ENCODE peak calls at places on chromosomes 16 and 17, in eight cellular contexts. One of them, this sample, is unnamed.

GRCh38 chr16:49278944-49279725 is 2.5 kb downstream of the CBLN1 start:
- DNase-seq in AG10803: no peak
- DNase-seq in choroid plexus epithelial cell: no peak
- DNase-seq in GM12865: no peak
- DNase-seq in cardiac fibroblast: no peak
- DNase-seq in PC-9: no peak
- DNase-seq in cardiac muscle cell: no peak
- DNase-seq in sigmoid colon: no peak
- DNase-seq in this sample: no peak

GRCh38 chr17:74360993-74361612 is 565 bp downstream of the BTBD17 start:
- DNase-seq in AG10803: no peak
- DNase-seq in choroid plexus epithelial cell: no peak
- DNase-seq in GM12865: no peak
- DNase-seq in cardiac fibroblast: no peak
- DNase-seq in PC-9: no peak
- DNase-seq in cardiac muscle cell: no peak
- DNase-seq in sigmoid colon: no peak
- DNase-seq in this sample: peak

GRCh38 chr17:36926226-36926625 is 11.0 kb upstream of the LHX1 start:
- DNase-seq in AG10803: no peak
- DNase-seq in choroid plexus epithelial cell: no peak
- DNase-seq in GM12865: no peak
- DNase-seq in cardiac fibroblast: no peak
- DNase-seq in PC-9: no peak
- DNase-seq in cardiac muscle cell: no peak
- DNase-seq in sigmoid colon: no peak
- DNase-seq in this sample: no peak

GRCh38 chr17:8941980-8942617 is 23.4 kb downstream of the PIK3R5 start:
- DNase-seq in AG10803: no peak
- DNase-seq in choroid plexus epithelial cell: no peak
- DNase-seq in GM12865: peak
- DNase-seq in cardiac fibroblast: no peak
- DNase-seq in PC-9: no peak
- DNase-seq in cardiac muscle cell: no peak
- DNase-seq in sigmoid colon: no peak
- DNase-seq in this sample: no peak

GRCh38 chr16:67664871-67665270 is 1.7 kb downstream of the ENKD1 start:
- DNase-seq in AG10803: no peak
- DNase-seq in choroid plexus epithelial cell: no peak
- DNase-seq in GM12865: no peak
- DNase-seq in cardiac fibroblast: no peak
- DNase-seq in PC-9: no peak
- DNase-seq in cardiac muscle cell: no peak
- DNase-seq in sigmoid colon: no peak
- DNase-seq in this sample: no peak

GRCh38 chr16:8094696-8095095 is 495.6 kb downstream of the TMEM114 start:
- DNase-seq in AG10803: no peak
- DNase-seq in choroid plexus epithelial cell: no peak
- DNase-seq in GM12865: no peak
- DNase-seq in cardiac fibroblast: no peak
- DNase-seq in PC-9: no peak
- DNase-seq in cardiac muscle cell: no peak
- DNase-seq in sigmoid colon: no peak
- DNase-seq in this sample: no peak

GRCh38 chr16:29926675-29927522 is 873 bp upstream of the KCTD13 start:
- DNase-seq in AG10803: peak
- DNase-seq in choroid plexus epithelial cell: no peak
- DNase-seq in GM12865: no peak
- DNase-seq in cardiac fibroblast: no peak
- DNase-seq in PC-9: no peak
- DNase-seq in cardiac muscle cell: no peak
- DNase-seq in sigmoid colon: peak
- DNase-seq in this sample: no peak

GRCh38 chr17:28498652-28499365 is 7.3 kb upstream of the FOXN1 start:
- DNase-seq in AG10803: no peak
- DNase-seq in choroid plexus epithelial cell: no peak
- DNase-seq in GM12865: no peak
- DNase-seq in cardiac fibroblast: no peak
- DNase-seq in PC-9: no peak
- DNase-seq in cardiac muscle cell: no peak
- DNase-seq in sigmoid colon: no peak
- DNase-seq in this sample: no peak

GRCh38 chr17:48722924-48723554 is at the start of gene PRAC2:
- DNase-seq in AG10803: no peak
- DNase-seq in choroid plexus epithelial cell: no peak
- DNase-seq in GM12865: no peak
- DNase-seq in cardiac fibroblast: no peak
- DNase-seq in PC-9: no peak
- DNase-seq in cardiac muscle cell: no peak
- DNase-seq in sigmoid colon: peak
- DNase-seq in this sample: no peak

GRCh38 chr16:73071131-73071940 is 23.4 kb upstream of the ZFHX3 start:
- DNase-seq in AG10803: no peak
- DNase-seq in choroid plexus epithelial cell: peak
- DNase-seq in GM12865: no peak
- DNase-seq in cardiac fibroblast: peak
- DNase-seq in PC-9: no peak
- DNase-seq in cardiac muscle cell: peak
- DNase-seq in sigmoid colon: peak
- DNase-seq in this sample: peak

GRCh38 chr16:89738538-89739317 is 17.4 kb downstream of the ZNF276 start:
- DNase-seq in AG10803: no peak
- DNase-seq in choroid plexus epithelial cell: no peak
- DNase-seq in GM12865: no peak
- DNase-seq in cardiac fibroblast: no peak
- DNase-seq in PC-9: no peak
- DNase-seq in cardiac muscle cell: no peak
- DNase-seq in sigmoid colon: no peak
- DNase-seq in this sample: no peak

GRCh38 chr17:18182978-18183333 is 672 bp upstream of the ALKBH5 start:
- DNase-seq in AG10803: peak
- DNase-seq in choroid plexus epithelial cell: no peak
- DNase-seq in GM12865: peak
- DNase-seq in cardiac fibroblast: peak
- DNase-seq in PC-9: peak
- DNase-seq in cardiac muscle cell: peak
- DNase-seq in sigmoid colon: peak
- DNase-seq in this sample: peak

GRCh38 chr17:8079291-8080207 is 8.0 kb downstream of the ALOX12B start:
- DNase-seq in AG10803: peak
- DNase-seq in choroid plexus epithelial cell: peak
- DNase-seq in GM12865: peak
- DNase-seq in cardiac fibroblast: peak
- DNase-seq in PC-9: no peak
- DNase-seq in cardiac muscle cell: peak
- DNase-seq in sigmoid colon: peak
- DNase-seq in this sample: peak

GRCh38 chr17:14282700-14283099 is 18.2 kb upstream of the HS3ST3B1 start:
- DNase-seq in AG10803: no peak
- DNase-seq in choroid plexus epithelial cell: no peak
- DNase-seq in GM12865: no peak
- DNase-seq in cardiac fibroblast: no peak
- DNase-seq in PC-9: no peak
- DNase-seq in cardiac muscle cell: no peak
- DNase-seq in sigmoid colon: no peak
- DNase-seq in this sample: no peak

GRCh38 chr17:50195196-50195865 is 6.1 kb downstream of the COL1A1 start:
- DNase-seq in AG10803: peak
- DNase-seq in choroid plexus epithelial cell: peak
- DNase-seq in GM12865: no peak
- DNase-seq in cardiac fibroblast: peak
- DNase-seq in PC-9: no peak
- DNase-seq in cardiac muscle cell: peak
- DNase-seq in sigmoid colon: no peak
- DNase-seq in this sample: no peak

GRCh38 chr16:396605-397004 is 394 bp upstream of the NME4 start:
- DNase-seq in AG10803: no peak
- DNase-seq in choroid plexus epithelial cell: peak
- DNase-seq in GM12865: peak
- DNase-seq in cardiac fibroblast: peak
- DNase-seq in PC-9: no peak
- DNase-seq in cardiac muscle cell: peak
- DNase-seq in sigmoid colon: peak
- DNase-seq in this sample: peak

GRCh38 chr17:66777689-66778225 is 57.2 kb upstream of the CACNG5 start:
- DNase-seq in AG10803: peak
- DNase-seq in choroid plexus epithelial cell: peak
- DNase-seq in GM12865: no peak
- DNase-seq in cardiac fibroblast: peak
- DNase-seq in PC-9: no peak
- DNase-seq in cardiac muscle cell: peak
- DNase-seq in sigmoid colon: no peak
- DNase-seq in this sample: peak

GRCh38 chr16:85970712-85971220 is 71.8 kb downstream of the IRF8 start:
- DNase-seq in AG10803: no peak
- DNase-seq in choroid plexus epithelial cell: peak
- DNase-seq in GM12865: no peak
- DNase-seq in cardiac fibroblast: no peak
- DNase-seq in PC-9: no peak
- DNase-seq in cardiac muscle cell: no peak
- DNase-seq in sigmoid colon: no peak
- DNase-seq in this sample: no peak

DNA sequence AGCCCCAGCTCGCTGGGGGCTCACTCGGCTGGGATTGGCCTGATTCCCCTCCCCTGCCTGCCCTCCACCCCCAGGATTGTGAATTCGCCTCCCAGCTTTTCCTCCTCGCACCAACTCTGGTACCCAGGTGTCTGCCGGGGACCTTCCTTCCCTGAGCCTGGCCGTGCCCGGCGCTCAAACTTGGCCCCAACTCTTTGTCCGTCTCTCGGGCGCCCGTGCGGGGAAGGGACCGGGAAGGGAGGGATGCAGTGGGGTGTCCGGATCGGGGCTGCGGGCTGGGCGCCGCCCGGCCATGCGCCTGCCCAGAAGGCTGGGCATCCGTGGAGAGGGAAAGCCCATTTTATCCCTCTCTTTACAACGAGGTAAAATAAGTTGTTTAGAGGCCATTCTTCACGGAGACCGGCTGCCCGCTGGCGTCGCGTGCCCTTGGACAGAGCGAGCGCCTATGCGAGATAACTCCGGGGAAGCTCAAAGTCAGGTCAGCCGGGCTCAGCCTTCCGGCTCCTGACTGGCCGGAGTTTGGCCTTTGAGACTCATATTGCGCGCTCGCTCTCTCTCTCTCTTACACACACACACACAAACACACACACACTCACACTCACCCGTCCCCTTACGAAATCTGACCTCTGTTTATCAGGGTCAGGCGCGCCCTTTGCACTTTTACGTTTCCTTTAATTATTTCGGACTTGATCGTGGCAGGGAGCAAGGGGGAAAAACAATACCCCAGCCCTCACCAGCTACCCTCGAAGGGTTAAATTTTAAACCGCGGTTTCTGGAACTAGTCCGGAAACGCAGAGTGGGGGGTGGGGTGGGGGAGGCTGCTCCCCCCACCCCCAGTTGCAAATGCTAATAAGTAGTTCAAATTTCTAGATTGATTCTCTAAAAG is 798 bp upstream of the MAF start:
- DNase-seq in AG10803: peak
- DNase-seq in choroid plexus epithelial cell: peak
- DNase-seq in GM12865: no peak
- DNase-seq in cardiac fibroblast: peak
- DNase-seq in PC-9: no peak
- DNase-seq in cardiac muscle cell: peak
- DNase-seq in sigmoid colon: peak
- DNase-seq in this sample: peak
- H3K4me3 ChIP-seq in AG10803: peak
- H3K4me3 ChIP-seq in choroid plexus epithelial cell: peak
- H3K4me3 ChIP-seq in GM12865: no peak
- H3K4me3 ChIP-seq in cardiac fibroblast: peak
- H3K4me3 ChIP-seq in PC-9: no peak
- H3K4me3 ChIP-seq in cardiac muscle cell: peak
- H3K4me3 ChIP-seq in sigmoid colon: peak
- H3K4me3 ChIP-seq in this sample: peak

DNA sequence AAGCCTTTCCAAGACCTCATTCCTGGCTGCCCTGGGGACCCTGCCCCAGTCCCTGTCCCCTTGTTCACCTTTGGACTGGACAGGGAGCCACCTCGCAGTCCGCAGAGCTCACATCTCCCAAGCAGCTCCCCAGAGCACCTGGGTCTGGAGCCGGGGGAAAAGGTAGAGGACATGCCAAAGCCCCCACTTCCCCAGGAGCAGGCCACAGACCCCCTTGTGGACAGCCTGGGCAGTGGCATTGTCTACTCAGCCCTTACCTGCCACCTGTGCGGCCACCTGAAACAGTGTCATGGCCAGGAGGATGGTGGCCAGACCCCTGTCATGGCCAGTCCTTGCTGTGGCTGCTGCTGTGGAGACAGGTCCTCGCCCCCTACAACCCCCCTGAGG is 38.7 kb upstream of the IL21R start:
- DNase-seq in AG10803: no peak
- DNase-seq in choroid plexus epithelial cell: no peak
- DNase-seq in GM12865: no peak
- DNase-seq in cardiac fibroblast: no peak
- DNase-seq in PC-9: no peak
- DNase-seq in cardiac muscle cell: no peak
- DNase-seq in sigmoid colon: no peak
- DNase-seq in this sample: no peak
- TF ChIP-seq CTCF in AG10803: no peak
- TF ChIP-seq CTCF in choroid plexus epithelial cell: peak
- TF ChIP-seq CTCF in GM12865: no peak
- TF ChIP-seq CTCF in cardiac fibroblast: peak
- TF ChIP-seq CTCF in PC-9: no peak
- TF ChIP-seq CTCF in cardiac muscle cell: no peak
- TF ChIP-seq CTCF in sigmoid colon: no peak
- TF ChIP-seq CTCF in this sample: peak

DNA sequence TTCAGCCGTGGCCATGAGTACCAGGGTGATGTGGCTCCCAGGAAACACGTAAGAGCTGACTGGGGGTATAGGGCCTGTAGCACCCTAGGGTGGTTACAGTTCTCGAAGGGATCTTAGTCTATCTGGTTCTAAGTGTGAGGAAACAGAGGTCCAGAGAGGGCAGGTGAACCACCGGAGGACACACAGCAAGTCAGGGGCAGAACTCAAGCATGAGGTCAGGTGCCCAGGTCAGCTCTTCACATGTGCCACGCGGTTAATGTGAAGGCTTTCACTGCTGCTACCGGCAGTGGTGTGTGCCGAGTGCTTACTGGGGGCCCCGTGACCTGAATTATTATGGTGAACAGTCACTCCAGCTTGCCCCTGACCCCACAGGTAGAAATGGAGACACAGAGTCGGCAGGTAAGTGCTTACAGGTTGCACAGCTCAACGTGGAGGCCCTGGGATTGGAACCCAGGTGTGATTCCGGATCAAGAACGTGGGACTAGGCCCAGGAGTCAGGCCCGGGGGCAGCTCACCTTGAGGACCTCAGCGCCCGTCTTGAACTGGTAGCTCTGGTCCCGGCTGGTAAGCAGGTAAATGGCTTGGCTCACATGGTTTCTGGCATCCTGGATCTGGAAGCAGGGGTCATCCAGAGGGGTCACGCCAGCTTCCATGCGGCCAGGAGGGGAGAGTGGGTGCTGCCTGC is 3.1 kb downstream of the ROGDI start:
- DNase-seq in AG10803: no peak
- DNase-seq in choroid plexus epithelial cell: no peak
- DNase-seq in GM12865: no peak
- DNase-seq in cardiac fibroblast: no peak
- DNase-seq in PC-9: no peak
- DNase-seq in cardiac muscle cell: no peak
- DNase-seq in sigmoid colon: no peak
- DNase-seq in this sample: no peak
- H3K4me3 ChIP-seq in AG10803: no peak
- H3K4me3 ChIP-seq in choroid plexus epithelial cell: no peak
- H3K4me3 ChIP-seq in GM12865: no peak
- H3K4me3 ChIP-seq in cardiac fibroblast: no peak
- H3K4me3 ChIP-seq in PC-9: no peak
- H3K4me3 ChIP-seq in cardiac muscle cell: no peak
- H3K4me3 ChIP-seq in sigmoid colon: no peak
- H3K4me3 ChIP-seq in this sample: no peak

GRCh38 chr17:40442392-40443195 is 656 bp upstream of the IGFBP4 start:
- DNase-seq in AG10803: no peak
- DNase-seq in choroid plexus epithelial cell: peak
- DNase-seq in GM12865: no peak
- DNase-seq in cardiac fibroblast: peak
- DNase-seq in PC-9: no peak
- DNase-seq in cardiac muscle cell: no peak
- DNase-seq in sigmoid colon: peak
- DNase-seq in this sample: peak
- TF ChIP-seq CTCF in AG10803: peak
- TF ChIP-seq CTCF in choroid plexus epithelial cell: no peak
- TF ChIP-seq CTCF in GM12865: no peak
- TF ChIP-seq CTCF in cardiac fibroblast: no peak
- TF ChIP-seq CTCF in PC-9: no peak
- TF ChIP-seq CTCF in cardiac muscle cell: no peak
- TF ChIP-seq CTCF in sigmoid colon: peak
- TF ChIP-seq CTCF in this sample: no peak